ENCODE peak calls at places on chromosomes 13 and 19, in four cellular contexts. I is dorsolateral prefrontal cortex, M is stomach, X is fibroblast of the aortic adventitia. S is an unnamed sample.

GRCh38 chr19:35318679-35319448 is 10.1 kb upstream of the CD22 start:
- DNase-seq in I (peak), M (peak), X (peak), S (peak)

GRCh38 chr19:55698256-55698655 is 23.2 kb downstream of the EPN1 start:
- DNase-seq in I (peak), M (no peak), X (no peak), S (no peak)

GRCh38 chr19:1000095-1000494 is at the start of gene GRIN3B:
- DNase-seq in I (no peak), M (peak), X (peak), S (no peak)

GRCh38 chr13:30746816-30747215 is 11.5 kb downstream of the ALOX5AP start:
- DNase-seq in I (no peak), M (no peak), X (no peak), S (no peak)

GRCh38 chr13:94181461-94182107 is 297.9 kb downstream of the DCT start:
- DNase-seq in I (no peak), M (no peak), X (no peak), S (no peak)

GRCh38 chr13:107685876-107686275 is 529.5 kb downstream of the LIG4 start:
- DNase-seq in I (no peak), M (no peak), X (no peak), S (no peak)

GRCh38 chr13:23428183-23428528 is 5.3 kb downstream of the SACS start:
- DNase-seq in I (no peak), M (no peak), X (peak), S (no peak)

GRCh38 chr19:678791-679388 is 2.7 kb downstream of the FSTL3 start:
- DNase-seq in I (no peak), M (no peak), X (no peak), S (no peak)

GRCh38 chr19:9086761-9087160 is at the start of gene OR1M1:
- DNase-seq in I (no peak), M (no peak), X (no peak), S (no peak)

GRCh38 chr13:111567637-111568036 is 247.2 kb downstream of the TEX29 start:
- DNase-seq in I (no peak), M (no peak), X (no peak), S (no peak)

GRCh38 chr19:5719274-5719960 is 529 bp downstream of the LONP1 start:
- DNase-seq in I (no peak), M (no peak), X (peak), S (peak)

GRCh38 chr19:48858984-48859710 is 9.3 kb downstream of the PLEKHA4 start:
- DNase-seq in I (no peak), M (no peak), X (no peak), S (no peak)

GRCh38 chr13:75993823-75994222 is 357.7 kb downstream of the LMO7 start:
- DNase-seq in I (no peak), M (no peak), X (no peak), S (peak)

GRCh38 chr13:26132756-26133155 is 80.9 kb upstream of the SHISA2 start:
- DNase-seq in I (no peak), M (no peak), X (peak), S (peak)

GRCh38 chr13:70950664-70951063 is 842.4 kb upstream of the KLHL1 start:
- DNase-seq in I (no peak), M (no peak), X (no peak), S (no peak)

GRCh38 chr19:48634424-48635262 is 2.5 kb downstream of the DBP start:
- DNase-seq in I (peak), M (peak), X (peak), S (peak)

GRCh38 chr13:46893820-46894533 is 2.9 kb downstream of the HTR2A start:
- DNase-seq in I (peak), M (peak), X (peak), S (peak)

GRCh38 chr19:32692727-32693061 is 1.1 kb downstream of the NUDT19 start:
- DNase-seq in I (no peak), M (no peak), X (peak), S (peak)

GRCh38 chr19:44755219-44755618 is 6.7 kb downstream of the BCL3 start:
- DNase-seq in I (no peak), M (no peak), X (no peak), S (no peak)

GRCh38 chr19:18763674-18764590 is 27.2 kb downstream of the COMP start:
- DNase-seq in I (no peak), M (no peak), X (peak), S (peak)

GRCh38 chr19:34732548-34733255 is 1.3 kb upstream of the ZNF181 start:
- DNase-seq in I (no peak), M (no peak), X (no peak), S (no peak)

GRCh38 chr19:29889702-29890101 is 52.3 kb upstream of the URI1 start:
- DNase-seq in I (no peak), M (no peak), X (no peak), S (no peak)

GRCh38 chr13:44967656-44968451 is 21.4 kb downstream of the NUFIP1 start:
- DNase-seq in I (no peak), M (no peak), X (peak), S (peak)
- TF ChIP-seq CTCF in I (no peak), M (no peak), X (peak), S (no peak)

DNA sequence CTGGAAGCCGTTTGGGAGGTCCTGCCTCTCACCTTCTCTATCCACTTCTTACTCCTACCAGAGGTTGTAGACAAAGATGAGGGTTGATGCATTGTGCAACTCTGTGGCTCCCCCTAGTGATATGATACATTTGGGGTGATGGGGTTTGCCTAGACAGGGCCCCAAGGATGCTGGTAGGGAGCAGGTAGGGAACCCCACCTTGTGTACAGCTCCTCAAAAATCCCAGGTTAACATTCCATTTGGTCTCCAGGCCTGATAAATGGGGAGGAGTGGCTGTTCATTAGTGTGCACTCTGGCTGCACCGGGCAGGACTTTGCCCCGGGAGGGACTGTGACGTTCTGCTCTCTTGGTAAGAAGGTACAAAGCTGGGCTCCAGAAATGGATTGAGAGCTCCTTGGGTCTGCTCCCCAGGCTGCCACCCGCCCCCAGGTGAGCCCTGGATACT is 19.2 kb downstream of the SIGLEC8 start:
- DNase-seq in I (no peak), M (no peak), X (no peak), S (peak)
- TF ChIP-seq CTCF in I (no peak), M (no peak), X (peak), S (no peak)

DNA sequence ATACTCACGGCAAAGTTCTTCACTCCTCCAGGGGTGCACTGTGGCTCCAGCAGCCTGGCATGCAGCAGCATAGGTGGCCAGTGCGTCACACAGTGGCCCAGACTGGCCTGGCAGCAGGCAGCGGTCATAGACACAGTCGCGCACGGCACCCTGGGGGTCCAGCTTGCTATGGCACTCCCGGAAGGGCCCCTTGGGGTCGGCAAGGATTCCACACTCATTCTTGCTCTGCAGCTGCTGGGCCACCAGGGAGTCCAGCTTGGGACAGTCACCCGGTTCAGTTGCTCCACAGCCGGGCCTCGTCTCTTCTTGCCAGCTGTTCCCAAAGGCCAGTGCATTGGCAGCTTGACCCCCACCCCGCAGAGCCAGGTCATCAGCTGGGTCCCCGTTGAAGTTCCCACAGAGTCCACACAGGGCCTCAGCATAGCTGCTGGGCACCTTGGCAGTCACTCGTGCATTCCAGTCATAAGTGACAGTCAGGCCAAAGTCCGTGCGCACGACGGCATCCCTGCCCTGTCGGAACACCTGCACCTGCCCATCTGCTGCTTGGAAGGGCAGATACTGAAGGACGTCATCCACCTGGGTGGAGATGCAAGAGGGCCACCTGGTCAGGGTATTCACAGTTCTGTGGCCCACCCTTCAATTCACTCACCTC is 20.6 kb downstream of the FCGBP start:
- DNase-seq in I (no peak), M (peak), X (no peak), S (no peak)
- TF ChIP-seq CTCF in I (no peak), M (no peak), X (no peak), S (no peak)

GRCh38 chr13:110108348-110109139 is 198.4 kb downstream of the COL4A1 start:
- DNase-seq in I (peak), M (peak), X (peak), S (peak)
- TF ChIP-seq CTCF in I (peak), M (no peak), X (peak), S (peak)

DNA sequence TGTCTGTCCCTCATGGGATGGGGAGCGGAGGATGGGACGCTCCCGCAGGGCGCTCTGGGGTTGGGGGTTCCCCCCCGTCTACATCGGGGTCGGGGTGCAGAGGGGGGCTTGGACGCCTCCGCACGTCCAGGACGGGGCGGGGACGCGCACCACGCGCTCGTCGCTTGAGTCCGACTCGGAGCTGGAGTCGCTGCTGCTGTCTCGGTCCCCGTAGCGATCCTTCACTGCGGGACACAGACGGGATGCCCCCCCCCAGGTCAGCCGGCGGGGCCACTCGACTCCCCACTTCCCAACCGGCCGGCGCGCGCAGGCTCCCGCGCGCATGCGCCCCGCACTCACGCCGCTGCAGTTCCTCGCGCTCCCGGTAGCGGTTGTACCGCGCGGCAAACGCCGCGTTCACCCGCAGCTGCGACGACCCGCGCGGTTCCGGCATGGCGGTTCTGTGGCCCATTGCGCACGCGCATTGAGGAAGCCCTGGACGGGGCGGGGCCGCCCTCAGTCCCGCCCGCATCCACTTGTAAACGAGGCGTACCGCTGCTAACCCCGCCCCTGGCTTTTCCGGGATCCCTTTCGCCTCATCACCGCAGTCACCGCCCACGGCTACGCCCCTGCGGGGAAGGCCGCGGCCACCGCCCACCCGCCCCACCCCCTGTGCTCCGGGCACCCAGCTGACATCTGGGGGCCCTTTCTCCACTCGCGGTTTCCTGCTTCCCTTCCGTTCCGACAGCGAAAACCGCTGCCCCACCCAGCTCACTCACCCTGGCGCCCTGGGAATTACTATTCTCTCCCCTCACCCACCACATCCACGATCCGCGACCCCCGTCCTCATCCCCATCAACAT is at the start of gene KRI1:
- DNase-seq in I (peak), M (peak), X (peak), S (peak)
- TF ChIP-seq CTCF in I (peak), M (no peak), X (peak), S (no peak)

GRCh38 chr13:113862191-113862765 is 1.6 kb downstream of the GAS6 start:
- DNase-seq in I (peak), M (no peak), X (no peak), S (no peak)

GRCh38 chr13:113864303-113864890 is 521 bp upstream of the GAS6 start:
- DNase-seq in I (peak), M (no peak), X (peak), S (peak)

GRCh38 chr13:113861433-113862030 is 2.3 kb downstream of the GAS6 start:
- DNase-seq in I (peak), M (no peak), X (no peak), S (peak)

GRCh38 chr13:113863511-113864302 is at the start of gene GAS6:
- DNase-seq in I (peak), M (peak), X (peak), S (peak)

GRCh38 chr13:113862766-113863510 is 938 bp downstream of the GAS6 start:
- DNase-seq in I (peak), M (peak), X (peak), S (peak)
- TF ChIP-seq CTCF in I (no peak), M (no peak), X (peak), S (no peak)

DNA sequence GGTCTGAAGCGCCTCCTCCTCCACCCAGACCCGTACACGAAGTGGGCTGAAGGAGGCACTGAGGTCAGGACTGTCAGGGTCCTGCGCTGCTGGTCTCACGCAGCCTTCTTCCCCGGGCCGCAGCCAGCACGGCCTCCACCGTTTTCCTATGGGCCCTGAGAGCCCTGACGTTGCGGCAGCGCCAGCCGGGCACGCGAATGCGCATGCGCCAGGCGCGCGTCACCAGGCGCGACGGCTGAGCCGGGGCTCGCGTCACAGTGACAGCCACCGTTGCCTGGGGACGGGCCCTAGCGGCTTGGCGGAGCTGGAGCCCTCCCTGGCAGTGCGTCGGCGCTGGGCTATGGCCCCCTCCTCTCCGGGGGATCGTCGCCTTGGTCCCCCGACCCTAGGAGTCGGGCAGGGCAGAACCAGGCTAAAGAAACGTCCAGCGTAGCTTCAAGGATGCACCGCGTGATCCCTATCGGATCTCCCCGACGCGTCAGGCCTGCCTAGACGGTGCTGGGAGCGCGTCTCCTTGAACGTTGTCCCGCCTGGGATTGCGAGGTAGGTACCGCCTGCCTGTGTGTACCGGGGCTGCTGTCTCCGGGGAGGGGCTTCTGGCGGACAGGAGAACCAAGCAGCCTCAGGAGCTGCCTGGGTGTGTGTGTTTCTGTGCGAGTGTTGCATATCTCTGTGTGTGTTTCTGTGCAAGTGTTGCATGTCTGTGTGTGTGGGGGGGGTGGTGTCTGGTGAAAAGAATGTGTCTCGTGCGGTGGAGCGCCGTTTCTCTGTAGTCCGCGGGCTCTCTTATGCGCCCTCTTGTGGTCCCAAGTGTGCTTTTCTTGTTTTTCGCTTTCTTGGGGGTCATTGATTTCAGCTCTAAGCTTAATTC is 43.2 kb downstream of the ZNF571 start:
- DNase-seq in I (no peak), M (no peak), X (peak), S (no peak)
- TF ChIP-seq CTCF in I (no peak), M (no peak), X (peak), S (no peak)